ENCODE peak calls at places on chromosomes 13 and 19, in ten cellular contexts. H is stomach, C is AG04450, I is left ventricle myocardium inferior, D is RWPE1, Y is PC-3, X is cardiac fibroblast, B is Panc1, R is WTC11, T is GM06990. A is an unnamed sample.

GRCh38 chr13:99484405-99484981 is 16.8 kb upstream of the TM9SF2 start:
- DNase-seq in H (no peak), C (peak), I (no peak), D (no peak), Y (no peak), X (peak), B (no peak), R (no peak), T (no peak), A (no peak)

GRCh38 chr19:17089238-17089637 is 13.7 kb downstream of the MYO9B start:
- DNase-seq in H (no peak), C (peak), I (no peak), D (no peak), Y (no peak), X (peak), B (no peak), R (no peak), T (no peak), A (no peak)

GRCh38 chr19:3671680-3672574 is 28.3 kb downstream of the PIP5K1C start:
- DNase-seq in H (no peak), C (no peak), I (no peak), D (no peak), Y (no peak), X (peak), B (no peak), R (no peak), T (no peak), A (no peak)

GRCh38 chr13:99027661-99028425 is 50.0 kb upstream of the DOCK9 start:
- DNase-seq in H (no peak), C (no peak), I (no peak), D (no peak), Y (no peak), X (no peak), B (no peak), R (no peak), T (no peak), A (no peak)

GRCh38 chr13:43611631-43612416 is 174.9 kb downstream of the ENOX1 start:
- DNase-seq in H (no peak), C (no peak), I (no peak), D (no peak), Y (no peak), X (no peak), B (no peak), R (no peak), T (no peak), A (no peak)

GRCh38 chr19:14363203-14364097 is 17.8 kb upstream of the ADGRE5 start:
- DNase-seq in H (peak), C (no peak), I (peak), D (peak), Y (peak), X (peak), B (no peak), R (peak), T (peak), A (peak)

GRCh38 chr13:34911159-34911558 is 30.9 kb upstream of the NBEA start:
- DNase-seq in H (no peak), C (no peak), I (no peak), D (no peak), Y (no peak), X (no peak), B (no peak), R (no peak), T (no peak), A (no peak)

GRCh38 chr13:93226623-93227279 is at the start of gene GPC6:
- DNase-seq in H (no peak), C (peak), I (no peak), D (no peak), Y (peak), X (peak), B (no peak), R (peak), T (no peak), A (no peak)

GRCh38 chr19:46600393-46601317 is 475 bp upstream of the CALM3 start:
- DNase-seq in H (peak), C (peak), I (peak), D (peak), Y (peak), X (peak), B (peak), R (peak), T (peak), A (peak)

GRCh38 chr13:40613192-40613818 is 53.1 kb downstream of the FOXO1 start:
- DNase-seq in H (peak), C (no peak), I (no peak), D (no peak), Y (no peak), X (no peak), B (no peak), R (no peak), T (peak), A (peak)

GRCh38 chr19:50926144-50926543 is 14.9 kb upstream of the KLK4 start:
- DNase-seq in H (no peak), C (no peak), I (no peak), D (no peak), Y (peak), X (no peak), B (no peak), R (no peak), T (no peak), A (no peak)

GRCh38 chr13:34025746-34026145 is 207.8 kb downstream of the RFC3 start:
- DNase-seq in H (no peak), C (no peak), I (no peak), D (peak), Y (peak), X (peak), B (no peak), R (no peak), T (no peak), A (no peak)

GRCh38 chr13:73303858-73304257 is 245.1 kb downstream of the KLF5 start:
- DNase-seq in H (no peak), C (no peak), I (no peak), D (peak), Y (peak), X (peak), B (no peak), R (no peak), T (no peak), A (no peak)

GRCh38 chr13:27789495-27790303 is 2.6 kb upstream of the GSX1 start:
- DNase-seq in H (no peak), C (no peak), I (no peak), D (no peak), Y (no peak), X (no peak), B (no peak), R (peak), T (no peak), A (no peak)
- TF ChIP-seq CTCF in H (no peak), C (no peak), I (no peak), D (no peak), Y (no peak), X (no peak), B (no peak), R (no peak), T (no peak), A (no peak)

DNA sequence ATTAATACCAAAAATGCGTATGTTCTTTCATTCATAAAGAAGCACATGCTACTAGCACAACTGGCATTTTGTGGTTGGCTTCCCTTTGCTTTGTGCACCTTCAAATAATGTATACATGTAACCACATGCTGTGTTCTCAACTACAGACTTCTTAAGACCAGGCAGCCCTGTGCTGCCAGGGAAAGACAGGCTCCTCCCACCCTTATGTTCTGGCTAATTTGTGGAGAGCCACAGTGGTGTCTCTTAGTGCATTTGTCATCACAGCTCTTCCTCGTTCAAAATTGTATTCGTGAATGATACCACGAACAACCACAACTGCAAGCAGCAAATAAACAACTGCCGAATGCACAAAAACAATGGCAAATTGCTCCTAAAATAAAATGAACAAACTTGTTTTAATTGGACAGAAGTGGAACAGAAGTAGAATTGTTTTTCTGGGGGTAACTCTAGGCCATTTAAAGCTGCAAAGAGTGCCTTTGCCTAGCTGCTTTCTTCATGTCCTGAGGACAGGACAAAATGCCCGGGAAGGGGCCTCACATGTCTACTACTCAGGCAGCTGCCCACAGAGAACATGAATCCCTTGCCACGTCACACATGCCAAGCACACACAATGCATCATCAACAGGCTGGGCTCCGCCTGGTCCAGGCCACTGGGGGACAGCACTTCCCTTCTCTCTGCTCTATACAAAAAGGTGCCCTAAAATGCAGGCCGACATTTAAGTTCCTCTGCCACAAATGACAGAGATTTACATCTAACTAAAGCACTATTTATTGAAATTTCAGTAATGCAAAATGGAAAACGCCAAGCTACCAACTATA is 21.7 kb downstream of the IRS2 start:
- DNase-seq in H (no peak), C (no peak), I (no peak), D (no peak), Y (no peak), X (no peak), B (no peak), R (no peak), T (no peak), A (peak)
- TF ChIP-seq CTCF in H (no peak), C (no peak), I (peak), D (no peak), Y (peak), X (peak), B (no peak), R (no peak), T (peak), A (peak)

GRCh38 chr19:31361728-31362127 is 12.5 kb upstream of the TSHZ3 start:
- DNase-seq in H (no peak), C (no peak), I (no peak), D (no peak), Y (no peak), X (no peak), B (no peak), R (no peak), T (no peak), A (no peak)

DNA sequence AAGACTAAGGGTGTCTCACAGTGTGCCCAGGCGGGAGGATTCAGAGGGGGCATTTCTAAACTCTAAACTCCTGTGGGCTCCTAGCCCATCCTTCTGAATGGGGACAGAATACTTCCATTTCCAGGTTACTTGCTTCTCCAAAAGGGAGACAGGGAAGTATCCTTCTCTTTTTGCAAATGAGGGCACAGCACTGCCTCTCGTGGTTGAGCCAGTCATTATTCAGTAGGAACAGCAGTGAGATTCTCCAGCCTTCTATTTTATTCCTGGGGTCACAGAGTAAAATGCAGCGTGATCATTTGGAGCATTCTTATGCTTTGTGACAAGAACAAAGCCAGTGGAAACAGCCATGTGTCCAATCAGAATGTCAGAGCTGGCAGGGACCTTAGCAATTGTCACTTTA is 15.7 kb upstream of the TSHZ3 start:
- DNase-seq in H (no peak), C (no peak), I (no peak), D (no peak), Y (no peak), X (no peak), B (no peak), R (no peak), T (no peak), A (no peak)
- TF ChIP-seq CTCF in H (no peak), C (no peak), I (no peak), D (no peak), Y (no peak), X (no peak), B (no peak), R (no peak), T (no peak), A (no peak)

GRCh38 chr13:111857846-111858560 is 208.9 kb upstream of the SOX1 start:
- DNase-seq in H (no peak), C (no peak), I (no peak), D (no peak), Y (no peak), X (no peak), B (no peak), R (no peak), T (no peak), A (no peak)
- TF ChIP-seq CTCF in H (no peak), C (no peak), I (no peak), D (no peak), Y (no peak), X (no peak), B (no peak), R (no peak), T (no peak), A (no peak)

DNA sequence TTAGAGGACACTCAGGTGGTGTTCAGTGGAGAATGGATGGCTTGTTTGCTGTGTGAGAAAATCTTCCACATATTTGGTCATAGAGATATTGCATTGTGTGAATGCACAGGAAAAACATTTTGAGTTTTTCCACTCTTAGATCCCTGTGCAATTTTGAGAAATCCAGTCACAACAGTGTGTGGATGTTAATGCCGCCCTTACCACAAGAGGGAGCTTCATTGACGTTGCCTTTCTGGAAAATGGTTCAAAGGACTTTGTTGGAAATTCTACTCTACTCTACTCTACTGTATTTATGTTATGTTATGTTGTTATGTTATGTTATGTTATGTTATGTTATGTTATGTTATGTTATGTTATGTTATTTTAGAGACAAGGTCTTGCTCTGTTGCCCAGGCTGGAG is 13.4 kb downstream of the ZNF20 start:
- DNase-seq in H (no peak), C (no peak), I (no peak), D (no peak), Y (no peak), X (peak), B (no peak), R (peak), T (no peak), A (no peak)
- TF ChIP-seq CTCF in H (no peak), C (peak), I (peak), D (peak), Y (peak), X (peak), B (no peak), R (peak), T (peak), A (peak)

DNA sequence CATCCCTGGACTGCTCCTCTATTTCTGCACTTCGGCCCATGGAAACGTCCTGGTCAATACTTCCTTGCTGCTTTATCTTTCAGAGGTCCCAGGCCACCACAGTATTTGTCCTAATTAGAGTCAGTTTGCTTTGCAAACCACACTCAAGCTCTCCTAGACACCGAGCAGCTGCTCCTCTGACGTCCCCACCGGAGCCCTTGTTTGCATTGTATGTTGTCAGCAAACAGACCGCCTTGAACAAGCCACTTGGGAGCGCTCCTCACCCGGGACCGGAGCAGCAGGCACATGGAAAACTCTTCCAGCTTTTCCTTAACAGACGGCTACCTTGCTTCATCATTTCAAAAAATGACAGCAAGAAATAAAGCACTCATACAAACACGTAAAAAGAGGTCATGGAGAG is 51.5 kb upstream of the GTF3A start:
- DNase-seq in H (peak), C (no peak), I (no peak), D (no peak), Y (no peak), X (peak), B (no peak), R (peak), T (no peak), A (no peak)
- TF ChIP-seq CTCF in H (no peak), C (no peak), I (no peak), D (no peak), Y (no peak), X (no peak), B (peak), R (no peak), T (no peak), A (no peak)

DNA sequence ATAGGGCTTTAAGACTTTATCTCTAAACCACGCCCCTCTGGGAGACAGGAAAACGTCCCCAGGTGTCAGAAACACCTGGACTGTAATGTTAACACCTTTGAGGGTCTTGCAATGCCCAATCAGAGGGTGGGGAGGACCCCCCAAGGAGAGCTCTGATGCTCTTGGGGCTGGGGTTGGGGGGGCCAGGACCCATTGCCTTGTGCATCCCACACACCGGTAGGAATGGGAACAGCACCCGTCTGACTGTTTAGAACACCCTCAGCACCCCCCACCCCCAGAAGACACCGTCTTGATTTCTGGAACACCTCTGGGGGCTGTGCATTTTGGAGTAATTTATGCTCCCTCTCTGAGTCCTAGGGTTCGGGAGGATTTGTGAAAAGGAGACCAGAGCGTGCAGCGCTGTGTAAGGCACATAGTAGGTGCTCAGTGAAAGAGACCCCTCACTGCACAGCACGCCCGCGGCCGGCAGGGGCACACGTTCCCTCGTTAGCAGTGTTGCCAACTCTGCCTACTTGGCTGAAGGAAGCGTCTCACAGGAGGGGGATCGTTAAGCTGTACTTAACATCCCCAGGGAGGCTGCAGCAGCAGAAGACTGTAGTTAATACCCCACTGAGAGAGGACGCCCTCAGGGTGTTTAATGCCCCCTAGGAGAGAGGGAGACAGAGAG is 2.8 kb upstream of the ERFL start:
- DNase-seq in H (no peak), C (no peak), I (no peak), D (no peak), Y (no peak), X (peak), B (no peak), R (peak), T (no peak), A (no peak)
- TF ChIP-seq CTCF in H (no peak), C (peak), I (peak), D (no peak), Y (no peak), X (peak), B (peak), R (peak), T (peak), A (no peak)

DNA sequence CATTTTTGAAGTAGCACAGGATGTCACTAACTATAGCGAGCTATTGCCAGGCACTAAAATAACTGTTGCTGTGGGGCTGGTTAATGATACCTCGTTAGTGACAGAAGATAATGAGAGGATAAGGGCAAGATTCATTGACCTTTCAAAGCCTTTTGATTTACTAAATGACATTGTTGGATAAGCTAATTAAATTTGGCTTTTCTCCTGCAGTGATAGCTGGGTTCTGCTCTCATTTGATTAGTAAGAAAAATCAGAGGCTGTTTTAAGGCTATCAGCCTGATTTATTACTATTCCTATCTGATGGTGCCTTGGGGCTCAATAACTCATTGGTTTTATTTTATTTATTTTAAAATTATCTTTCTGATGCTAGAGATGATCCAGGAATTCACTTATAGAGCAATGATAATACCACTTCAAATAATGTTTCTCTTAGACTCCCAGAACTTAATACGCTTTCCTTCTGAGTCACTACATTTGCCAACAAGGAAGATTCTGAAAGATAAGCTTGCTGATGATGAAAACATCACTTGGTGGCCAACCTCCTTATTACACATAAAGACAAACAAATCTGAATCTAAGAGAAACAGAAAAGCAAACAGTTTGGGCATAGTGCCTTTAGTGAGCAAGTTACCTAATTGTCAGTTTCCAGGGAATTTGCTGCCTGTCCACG is 501.3 kb upstream of the ARGLU1 start:
- DNase-seq in H (no peak), C (no peak), I (no peak), D (no peak), Y (peak), X (no peak), B (no peak), R (no peak), T (no peak), A (no peak)
- TF ChIP-seq CTCF in H (no peak), C (no peak), I (no peak), D (no peak), Y (no peak), X (no peak), B (no peak), R (no peak), T (no peak), A (no peak)

GRCh38 chr19:58044391-58044790 is 10.6 kb downstream of the ZSCAN1 start:
- DNase-seq in H (no peak), C (no peak), I (no peak), D (no peak), Y (no peak), X (no peak), B (no peak), R (no peak), T (no peak), A (no peak)
- TF ChIP-seq CTCF in H (no peak), C (no peak), I (no peak), D (no peak), Y (no peak), X (no peak), B (no peak), R (no peak), T (no peak), A (no peak)

A was measured in dorsolateral prefrontal cortex.